ENCODE peak calls at places on chromosomes 5 and 9, in five cellular contexts. X, F, L, G and V are unnamed samples.

GRCh38 chr5:96734871-96735325 is 72.7 kb downstream of the CAST start:
- DNase-seq in X (no peak), F (peak), L (no peak), G (peak), V (no peak)

GRCh38 chr9:15592317-15592716 is 39.5 kb downstream of the CCDC171 start:
- DNase-seq in X (no peak), F (no peak), L (no peak), G (no peak), V (no peak)

GRCh38 chr5:177557041-177557647 is 2.8 kb upstream of the FAM193B start:
- DNase-seq in X (no peak), F (peak), L (no peak), G (peak), V (no peak)

GRCh38 chr9:74935008-74935407 is 17.7 kb downstream of the C9orf40 start:
- DNase-seq in X (no peak), F (no peak), L (no peak), G (no peak), V (no peak)

GRCh38 chr5:139664727-139665351 is 16.7 kb downstream of the CXXC5 start:
- DNase-seq in X (no peak), F (no peak), L (no peak), G (no peak), V (no peak)

GRCh38 chr5:121029536-121030245 is 565.6 kb downstream of the PRR16 start:
- DNase-seq in X (no peak), F (no peak), L (no peak), G (no peak), V (no peak)

GRCh38 chr9:126664893-126665695 is 51.4 kb downstream of the LMX1B start:
- DNase-seq in X (no peak), F (peak), L (no peak), G (no peak), V (no peak)

GRCh38 chr9:1173211-1173610 is 123.1 kb downstream of the DMRT2 start:
- DNase-seq in X (no peak), F (no peak), L (no peak), G (peak), V (no peak)

GRCh38 chr9:2291980-2292704 is 277.0 kb downstream of the SMARCA2 start:
- DNase-seq in X (no peak), F (no peak), L (no peak), G (peak), V (no peak)

GRCh38 chr9:21060919-21061561 is 16.7 kb downstream of the IFNB1 start:
- DNase-seq in X (no peak), F (peak), L (no peak), G (no peak), V (no peak)

GRCh38 chr5:136067422-136067821 is 38.6 kb downstream of the TGFBI start:
- DNase-seq in X (no peak), F (no peak), L (no peak), G (no peak), V (no peak)

GRCh38 chr9:79877943-79878612 is 306.3 kb downstream of the TLE4 start:
- DNase-seq in X (no peak), F (no peak), L (no peak), G (no peak), V (no peak)

GRCh38 chr9:110047955-110048472 is 159.9 kb downstream of the C9orf152 start:
- DNase-seq in X (no peak), F (no peak), L (no peak), G (no peak), V (no peak)

GRCh38 chr5:52767217-52767743 is 20.4 kb upstream of the ITGA1 start:
- DNase-seq in X (no peak), F (no peak), L (no peak), G (no peak), V (no peak)